ENCODE peak calls at places on chromosomes 13 and 19, in five cellular contexts. S is breast epithelium; F is stimulated activated CD4-positive, alpha-beta T cell treated with anti-CD3 and anti-CD28 coated beads, Interleukin-1b, Interleukin-23, amount 100 ng/mL, for 1 hour; Q is nucleus accumbens; O is right cardiac atrium. V is an unnamed sample.
A peak's percentile ranks its signal among the peaks of the same experiment; 100 is the strongest.

GRCh38 chr13:21800847-21801616 is 130.2 kb downstream of the FGF9 start:
- DNase-seq in S (no peak), O (no peak), Q (no peak), F (no peak), V (no peak)

GRCh38 chr19:45347570-45348366 is 7.2 kb downstream of the KLC3 start:
- DNase-seq in S (no peak), O (no peak), Q (no peak), F (no peak), V (no peak)

GRCh38 chr13:49023441-49023840 is 47.7 kb downstream of the FNDC3A start:
- DNase-seq in S (no peak), O (no peak), Q (no peak), F (no peak), V (no peak)

GRCh38 chr19:12139885-12140544 is at the start of gene ZNF20:
- DNase-seq in Q (peak; percentile 95), S (peak; percentile 98), O (peak; percentile 98), F (peak; percentile 73), V (peak; percentile 98)

GRCh38 chr13:51826606-51827005 is 18.4 kb downstream of the TMEM272 start:
- DNase-seq in O (peak; percentile 81), F (no peak), S (no peak), Q (no peak), V (no peak)

GRCh38 chr13:101612736-101613135 is 160.3 kb downstream of the ITGBL1 start:
- DNase-seq in O (peak; percentile 24), Q (no peak), S (no peak), F (no peak), V (no peak)

GRCh38 chr13:89401209-89401810 is 1730.1 kb downstream of the SLITRK5 start:
- DNase-seq in F (no peak), Q (no peak), S (no peak), O (no peak), V (no peak)

GRCh38 chr19:16566161-16566560 is 6.1 kb downstream of the SLC35E1 start:
- DNase-seq in F (peak; percentile 62), Q (no peak), O (peak; percentile 60), S (no peak), V (no peak)

GRCh38 chr19:48933382-48933932 is at the start of gene DHDH:
- DNase-seq in Q (peak; percentile 46), S (peak; percentile 74), F (peak; percentile 69), O (peak; percentile 87), V (peak; percentile 89)

GRCh38 chr19:20787766-20788165 is 11.7 kb downstream of the ZNF66 start:
- DNase-seq in O (no peak), S (no peak), Q (no peak), F (no peak), V (no peak)

GRCh38 chr19:43814663-43815352 is 12.3 kb upstream of the ZNF283 start:
- DNase-seq in Q (no peak), F (no peak), O (no peak), S (no peak), V (no peak)

GRCh38 chr19:42323852-42324654 is 1.4 kb upstream of the MEGF8 start:
- DNase-seq in Q (no peak), S (no peak), O (peak; percentile 66), F (no peak), V (no peak)

GRCh38 chr13:25329706-25330105 is 28.3 kb downstream of the NUP58 start:
- DNase-seq in S (no peak), Q (no peak), F (no peak), O (no peak), V (no peak)

GRCh38 chr19:18428837-18429674 is 8.9 kb downstream of the ISYNA1 start:
- DNase-seq in Q (peak; percentile 55), S (no peak), F (peak; percentile 56), O (peak; percentile 95), V (no peak)

GRCh38 chr13:79417741-79418140 is 11.7 kb upstream of the RBM26 start:
- DNase-seq in S (no peak), F (no peak), Q (no peak), O (no peak), V (no peak)

GRCh38 chr13:43298799-43299198 is 275.4 kb downstream of the DNAJC15 start:
- DNase-seq in F (no peak), Q (no peak), S (no peak), O (no peak), V (no peak)

GRCh38 chr13:40271931-40272775 is 394.3 kb downstream of the FOXO1 start:
- DNase-seq in S (peak; percentile 64), F (no peak), Q (peak; percentile 46), O (peak; percentile 91), V (peak; percentile 43)

GRCh38 chr13:29888306-29888705 is 37.9 kb upstream of the UBL3 start:
- DNase-seq in Q (no peak), S (no peak), O (no peak), F (no peak), V (no peak)

V was measured in lung.